ENCODE peak calls at places on chromosome 5, in eight cellular contexts. E is pancreas, H is IMR-90, T is heart left ventricle, M is colonic mucosa, U is uterus, C is mesendoderm, K is neural progenitor cell. R is an unnamed sample.

GRCh38 chr5:181215997-181216982 is 6.8 kb upstream of the TRIM41 start:
- DNase-seq in E (no peak), H (no peak), T (no peak), M (no peak), U (no peak), C (no peak), K (no peak), R (no peak)

GRCh38 chr5:175438234-175438857 is 5.6 kb downstream of the DRD1 start:
- DNase-seq in E (no peak), H (no peak), T (no peak), M (no peak), U (no peak), C (peak; percentile 30), K (no peak), R (no peak)

GRCh38 chr5:14313986-14314690 is 171.0 kb downstream of the TRIO start:
- DNase-seq in E (no peak), H (no peak), T (no peak), M (no peak), U (no peak), C (no peak), K (no peak), R (no peak)

GRCh38 chr5:127572930-127573329 is 55.5 kb downstream of the PRRC1 start:
- DNase-seq in E (no peak), H (no peak), T (no peak), M (no peak), U (no peak), C (peak; percentile 19), K (no peak), R (no peak)

GRCh38 chr5:107809201-107810034 is 138.7 kb upstream of the EFNA5 start:
- DNase-seq in E (no peak), H (peak; percentile 48), T (no peak), M (no peak), U (no peak), C (no peak), K (peak; percentile 50), R (no peak)

GRCh38 chr5:157778121-157778805 is 34.8 kb downstream of the LSM11 start:
- DNase-seq in E (no peak), H (peak; percentile 6), T (no peak), M (peak; percentile 78), U (no peak), C (no peak), K (no peak), R (no peak)

GRCh38 chr5:112479418-112479817 is 60.3 kb upstream of the EPB41L4A start:
- DNase-seq in E (no peak), H (peak; percentile 54), T (no peak), M (no peak), U (no peak), C (no peak), K (no peak), R (no peak)

GRCh38 chr5:83255268-83255667 is 177.9 kb downstream of the XRCC4 start:
- DNase-seq in E (no peak), H (peak; percentile 57), T (no peak), M (no peak), U (no peak), C (no peak), K (no peak), R (no peak)

GRCh38 chr5:87340716-87341115 is 72.0 kb downstream of the CCNH start:
- DNase-seq in E (no peak), H (no peak), T (no peak), M (no peak), U (no peak), C (no peak), K (no peak), R (no peak)

GRCh38 chr5:19322716-19323485 is 665.1 kb downstream of the CDH18 start:
- DNase-seq in E (no peak), H (no peak), T (no peak), M (no peak), U (no peak), C (peak; percentile 67), K (no peak), R (no peak)

GRCh38 chr5:11012295-11012694 is 251.3 kb upstream of the DAP start:
- DNase-seq in E (no peak), H (no peak), T (peak; percentile 35), M (no peak), U (no peak), C (peak; percentile 75), K (no peak), R (no peak)

GRCh38 chr5:25544652-25545249 is 900.0 kb upstream of the CDH10 start:
- DNase-seq in E (no peak), H (no peak), T (no peak), M (no peak), U (no peak), C (peak; percentile 86), K (peak; percentile 73), R (no peak)

GRCh38 chr5:109567374-109568044 is 122.2 kb upstream of the MAN2A1 start:
- DNase-seq in E (no peak), H (peak; percentile 28), T (no peak), M (no peak), U (no peak), C (peak; percentile 59), K (no peak), R (no peak)

DNA sequence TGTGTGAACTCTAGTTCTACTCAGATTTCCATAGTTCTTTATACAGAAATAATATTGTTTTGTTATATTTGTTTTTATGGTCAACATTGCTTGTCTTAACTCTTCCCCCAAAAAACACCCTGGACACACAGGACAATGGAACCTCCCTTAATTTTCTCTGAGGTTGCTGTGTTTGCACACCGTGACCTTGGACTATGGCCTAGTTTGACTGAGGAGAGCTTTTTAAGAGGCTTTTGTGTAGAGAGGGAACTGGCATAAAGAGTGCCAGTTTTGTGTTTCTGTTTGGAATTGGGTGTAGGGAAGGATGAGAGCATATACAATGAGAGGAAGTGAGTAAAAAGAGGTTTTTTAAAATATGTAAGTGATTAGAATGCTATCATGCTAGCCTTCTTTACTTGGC is 101.1 kb upstream of the MEF2C start:
- DNase-seq in E (no peak), H (no peak), T (no peak), M (no peak), U (no peak), C (no peak), K (no peak), R (no peak)
- H3K4me3 ChIP-seq in E (no peak overlapping the region), H (no peak overlapping the region), T (no peak overlapping the region), M (no peak overlapping the region), U (no peak overlapping the region), C (no peak overlapping the region), K (no peak overlapping the region), R (no peak overlapping the region)

GRCh38 chr5:102716017-102716416 is 39.1 kb upstream of the PAM start:
- DNase-seq in E (no peak), H (no peak), T (no peak), M (no peak), U (no peak), C (no peak), K (no peak), R (no peak)

GRCh38 chr5:102720954-102721353 is 34.2 kb upstream of the PAM start:
- DNase-seq in E (no peak), H (peak; percentile 62), T (no peak), M (no peak), U (no peak), C (no peak), K (no peak), R (no peak)

GRCh38 chr5:102719886-102720285 is 35.2 kb upstream of the PAM start:
- DNase-seq in E (no peak), H (no peak), T (no peak), M (no peak), U (no peak), C (no peak), K (no peak), R (no peak)

GRCh38 chr5:102715405-102715804 is 39.7 kb upstream of the PAM start:
- DNase-seq in E (no peak), H (peak; percentile 90), T (no peak), M (no peak), U (no peak), C (no peak), K (no peak), R (no peak)

GRCh38 chr5:102718819-102719218 is 36.3 kb upstream of the PAM start:
- DNase-seq in E (no peak), H (no peak), T (no peak), M (no peak), U (no peak), C (no peak), K (no peak), R (no peak)
- H3K4me1 ChIP-seq in E (no peaks in the 10 kb centered on the region), H (peaks cover 20% of the 10 kb centered on the region), T (no peaks in the 10 kb centered on the region), M (no peaks in the 10 kb centered on the region), U (no peaks in the 10 kb centered on the region), C (no peaks in the 10 kb centered on the region), K (no peaks in the 10 kb centered on the region), R (no peaks in the 10 kb centered on the region)

GRCh38 chr5:73792687-73793320 is 166.8 kb downstream of the ARHGEF28 start:
- DNase-seq in E (peak; percentile 57), H (peak; percentile 76), T (peak; percentile 70), M (peak; percentile 77), U (peak; percentile 70), C (peak; percentile 75), K (peak; percentile 75), R (peak; percentile 80)

GRCh38 chr5:73793911-73794310 is 167.9 kb downstream of the ARHGEF28 start:
- DNase-seq in E (no peak), H (peak; percentile 81), T (no peak), M (no peak), U (no peak), C (no peak), K (no peak), R (no peak)

GRCh38 chr5:73797142-73797530 is 171.1 kb downstream of the ARHGEF28 start:
- DNase-seq in E (no peak), H (peak; percentile 48), T (no peak), M (no peak), U (no peak), C (peak; percentile 6), K (no peak), R (no peak)

GRCh38 chr5:73799401-73799972 is 173.5 kb downstream of the ARHGEF28 start:
- DNase-seq in E (no peak), H (no peak), T (no peak), M (no peak), U (no peak), C (no peak), K (no peak), R (no peak)

DNA sequence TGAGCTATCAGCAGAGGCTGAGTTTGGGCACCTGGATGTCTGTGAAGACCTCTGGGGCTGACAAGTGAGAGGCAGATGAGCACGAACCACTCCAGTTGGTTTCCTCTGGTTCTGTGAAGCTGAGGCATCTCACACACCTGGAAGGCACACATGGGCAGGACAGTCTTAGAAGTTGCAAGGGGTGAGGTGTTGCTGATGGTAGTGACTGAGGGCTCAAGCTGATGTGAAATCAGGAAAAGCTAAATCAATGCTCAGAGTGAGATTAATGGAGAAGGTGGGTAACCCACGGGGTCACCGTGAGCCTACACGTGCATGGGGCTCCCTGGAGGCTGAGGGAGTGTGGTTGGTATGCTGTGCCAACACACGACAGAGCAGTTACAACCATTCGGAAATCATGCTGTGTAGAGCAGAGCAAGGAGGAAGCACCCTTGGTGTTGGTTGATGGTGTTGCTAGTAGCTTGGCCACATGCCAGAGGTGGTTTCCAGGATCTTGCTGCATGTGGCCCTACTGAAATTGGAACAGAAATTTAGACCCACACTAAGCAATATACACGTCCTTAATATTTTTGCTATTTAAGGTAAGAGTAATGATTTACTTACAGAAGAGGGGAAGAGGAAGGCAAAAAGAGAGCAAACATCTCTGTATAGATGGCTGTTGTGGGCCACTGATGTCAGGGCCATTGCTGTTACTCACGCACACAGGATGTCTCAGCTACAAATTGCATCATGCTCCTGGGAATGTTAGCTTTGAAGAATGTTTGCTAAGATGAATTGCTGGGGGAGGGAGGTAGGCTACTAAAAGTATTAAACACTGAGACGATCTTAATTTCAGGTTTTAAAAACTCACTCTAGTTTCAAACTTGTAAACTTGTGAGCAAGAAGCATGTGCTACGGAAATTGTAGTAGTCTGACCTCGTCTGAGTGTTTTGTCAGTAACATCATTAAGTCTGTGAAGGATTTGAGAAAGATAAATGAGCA is 170.5 kb downstream of the ARHGEF28 start:
- DNase-seq in E (no peak), H (peak; percentile 98), T (peak; percentile 32), M (no peak), U (peak; percentile 40), C (peak; percentile 69), K (no peak), R (no peak)
- H3K27ac ChIP-seq in E (peak overlapping the region; percentile 7), H (peak overlapping the region; percentile 94), T (no peak overlapping the region), M (no peak overlapping the region), U (peak overlapping the region; percentile 74), C (no peak overlapping the region), K (no peak overlapping the region), R (no peak overlapping the region)

GRCh38 chr5:79699766-79700400 is 10.2 kb downstream of the CMYA5 start:
- DNase-seq in E (no peak), H (no peak), T (no peak), M (no peak), U (no peak), C (peak; percentile 8), K (no peak), R (no peak)
- H3K4me3 ChIP-seq in E (no peak overlapping the region), H (no peak overlapping the region), T (no peak overlapping the region), M (no peak overlapping the region), U (no peak overlapping the region), C (no peak overlapping the region), K (no peak overlapping the region), R (no peak overlapping the region)